ENCODE peak calls at places on chromosome 2, in eight cellular contexts. D is GM12865, I is GM20000, F is lower lobe of right lung, S is cardiac muscle cell, B is sigmoid colon, X is GM10248, W is uterus. Q is an unnamed sample.

GRCh38 chr2:75594599-75594998 is 33.9 kb upstream of the EVA1A start:
- DNase-seq in D (no peak), I (no peak), F (no peak), S (no peak), B (no peak), X (no peak), W (no peak), Q (no peak)

GRCh38 chr2:113877651-113878594 is 12.0 kb upstream of the ACTR3 start:
- DNase-seq in D (no peak), I (no peak), F (no peak), S (no peak), B (no peak), X (no peak), W (no peak), Q (no peak)

GRCh38 chr2:208065476-208065875 is 40.1 kb upstream of the PLEKHM3 start:
- DNase-seq in D (no peak), I (no peak), F (no peak), S (no peak), B (no peak), X (no peak), W (no peak), Q (no peak)

GRCh38 chr2:44778221-44778654 is 163.3 kb upstream of the SIX3 start:
- DNase-seq in D (no peak), I (no peak), F (no peak), S (peak; percentile 36), B (no peak), X (no peak), W (no peak), Q (no peak)

GRCh38 chr2:66866331-66867037 is 431.6 kb downstream of the MEIS1 start:
- DNase-seq in D (no peak), I (no peak), F (no peak), S (no peak), B (no peak), X (no peak), W (no peak), Q (no peak)

GRCh38 chr2:96947949-96948348 is 38.4 kb downstream of the FAM178B start:
- DNase-seq in D (no peak), I (no peak), F (peak; percentile 6), S (no peak), B (no peak), X (no peak), W (no peak), Q (no peak)

GRCh38 chr2:39521876-39522517 is 84.9 kb upstream of the MAP4K3 start:
- DNase-seq in D (no peak), I (no peak), F (no peak), S (no peak), B (no peak), X (no peak), W (no peak), Q (no peak)

GRCh38 chr2:239289545-239289944 is 111.3 kb downstream of the HDAC4 start:
- DNase-seq in D (no peak), I (no peak), F (peak; percentile 29), S (no peak), B (peak; percentile 61), X (no peak), W (no peak), Q (no peak)

GRCh38 chr2:238231251-238231793 is 8.5 kb downstream of the HES6 start:
- DNase-seq in D (peak; percentile 48), I (peak; percentile 86), F (peak; percentile 88), S (peak; percentile 72), B (peak; percentile 91), X (peak; percentile 85), W (peak; percentile 81), Q (peak; percentile 86)

GRCh38 chr2:1752751-1753150 is 8.4 kb upstream of the PXDN start:
- DNase-seq in D (no peak), I (no peak), F (no peak), S (no peak), B (no peak), X (no peak), W (no peak), Q (peak; percentile 70)

GRCh38 chr2:2769481-2770431 is 438.7 kb upstream of the MYT1L start:
- DNase-seq in D (no peak), I (no peak), F (no peak), S (peak; percentile 22), B (peak; percentile 86), X (no peak), W (no peak), Q (no peak)

DNA sequence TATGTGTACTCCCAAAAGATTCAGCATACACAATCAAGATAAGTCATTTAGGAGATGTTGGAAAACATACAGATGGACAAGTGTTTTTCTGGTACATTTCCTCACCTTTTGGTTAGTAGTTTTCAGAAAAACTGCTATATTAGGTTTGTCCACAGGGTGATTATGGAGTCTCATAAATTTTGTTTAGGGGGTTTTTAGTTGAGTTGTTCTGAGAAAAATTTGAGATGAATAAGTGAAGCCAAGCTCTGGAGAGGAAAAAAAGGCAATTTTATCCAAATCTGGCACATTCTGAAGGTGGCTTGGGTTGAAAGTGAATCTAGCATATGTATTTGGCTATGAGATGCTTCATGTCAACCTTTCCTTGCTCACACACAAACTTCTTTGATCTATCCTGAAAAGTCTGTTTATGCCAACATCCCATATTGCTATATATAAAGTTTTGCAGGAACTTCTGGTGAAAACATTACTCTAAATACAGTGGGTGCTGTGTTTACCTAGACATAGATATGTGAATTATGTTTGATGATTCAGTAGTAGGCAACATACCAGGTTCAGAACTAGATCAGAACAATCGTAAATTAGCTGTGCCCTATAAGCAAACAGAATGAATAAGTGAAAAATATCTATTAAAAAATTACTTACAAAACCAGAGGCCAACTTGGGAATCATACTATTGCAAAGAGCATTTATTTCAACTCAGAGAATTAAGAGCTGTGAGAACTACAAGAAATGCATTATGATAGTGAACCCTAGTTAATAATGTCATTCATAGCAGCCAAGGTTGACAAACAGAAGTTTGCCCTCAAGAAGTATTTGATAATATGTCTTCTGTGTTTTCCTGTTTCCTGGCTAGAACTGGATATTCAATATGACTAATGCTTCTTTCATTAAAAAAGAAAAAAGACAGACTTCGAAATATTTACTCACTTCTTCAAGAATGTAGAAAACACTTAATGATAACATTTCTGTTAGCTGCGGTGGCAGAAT is 552.0 kb downstream of the IRS1 start:
- DNase-seq in D (no peak), I (no peak), F (no peak), S (no peak), B (no peak), X (no peak), W (no peak), Q (no peak)
- TF ChIP-seq CTCF in D (no peak), I (no peak), F (no peak), S (no peak), B (no peak), X (no peak), W (no peak), Q (no peak)

GRCh38 chr2:10239561-10239967 is 63.1 kb upstream of the HPCAL1 start:
- DNase-seq in D (peak; percentile 11), I (no peak), F (peak; percentile 21), S (no peak), B (peak; percentile 42), X (no peak), W (peak; percentile 50), Q (no peak)
- TF ChIP-seq CTCF in D (peak; percentile 19), I (no peak), F (no peak), S (peak; percentile 45), B (no peak), X (no peak), W (no peak), Q (no peak)

DNA sequence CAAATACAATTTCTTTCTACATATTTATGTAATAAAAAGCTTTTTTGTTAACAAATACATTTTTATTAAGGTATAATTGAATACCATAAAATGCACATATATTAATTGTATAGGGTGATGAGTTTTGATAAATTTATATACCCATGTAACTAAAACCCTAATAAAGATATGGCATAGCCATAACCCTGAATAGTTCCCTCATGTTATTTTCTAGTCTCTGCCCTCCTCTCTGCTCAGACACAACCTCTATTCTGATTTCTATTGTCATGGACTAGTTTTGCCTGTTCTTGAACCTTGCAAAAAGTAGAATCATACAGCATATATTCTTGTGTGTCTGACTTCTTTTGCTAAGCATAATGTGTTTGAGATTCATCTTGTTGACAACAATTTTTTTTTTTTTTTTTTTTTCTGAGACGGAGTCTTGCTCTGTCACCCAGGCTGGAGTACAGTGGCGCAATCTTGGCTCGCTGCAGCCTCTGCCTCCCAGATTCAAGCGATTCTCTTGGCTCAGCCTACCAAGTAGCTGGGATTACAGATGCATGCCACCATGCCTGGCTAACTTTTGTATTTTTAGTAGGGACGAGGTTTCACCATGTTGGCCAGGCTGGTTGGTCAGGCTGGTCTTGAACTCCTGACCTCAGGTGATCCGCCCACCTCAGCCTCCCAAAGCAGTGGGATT is 38.6 kb upstream of the ZNF512 start:
- DNase-seq in D (no peak), I (no peak), F (no peak), S (no peak), B (no peak), X (no peak), W (no peak), Q (no peak)
- TF ChIP-seq CTCF in D (no peak), I (no peak), F (no peak), S (no peak), B (no peak), X (no peak), W (no peak), Q (no peak)

DNA sequence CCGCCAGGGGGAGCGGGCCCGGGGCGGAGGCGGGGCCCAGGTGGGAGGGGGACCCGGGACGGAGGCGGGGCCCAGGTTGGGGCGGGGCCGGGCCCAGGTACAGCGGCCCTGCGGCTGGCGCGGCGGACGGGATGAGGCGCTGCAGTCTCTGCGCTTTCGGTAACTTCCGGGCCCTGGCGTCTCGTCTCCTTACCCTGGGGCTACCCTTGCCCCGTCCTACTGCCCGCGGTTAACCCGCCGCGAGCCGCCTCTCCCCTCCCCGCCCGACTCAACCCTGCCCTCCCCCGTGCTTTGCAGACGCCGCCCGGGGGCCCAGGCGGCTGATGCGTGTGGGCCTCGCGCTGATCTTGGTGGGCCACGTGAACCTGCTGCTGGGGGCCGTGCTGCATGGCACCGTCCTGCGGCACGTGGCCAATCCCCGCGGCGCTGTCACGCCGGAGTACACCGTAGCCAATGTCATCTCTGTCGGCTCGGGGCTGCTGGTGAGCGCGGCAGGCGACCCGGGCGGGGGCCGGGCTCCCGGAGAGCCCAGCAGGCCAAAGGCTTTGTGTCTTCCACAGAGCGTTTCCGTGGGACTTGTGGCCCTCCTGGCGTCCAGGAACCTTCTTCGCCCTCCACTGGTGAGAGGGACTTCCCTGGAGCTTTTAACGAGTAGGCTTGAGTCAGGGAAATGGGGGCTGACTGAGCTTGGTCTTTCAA is at the start of gene KRTCAP3:
- DNase-seq in D (peak; percentile 28), I (peak; percentile 80), F (peak; percentile 79), S (peak; percentile 66), B (no peak), X (peak; percentile 82), W (no peak), Q (no peak)
- TF ChIP-seq CTCF in D (peak; percentile 7), I (no peak), F (peak; percentile 30), S (no peak), B (no peak), X (no peak), W (no peak), Q (no peak)

DNA sequence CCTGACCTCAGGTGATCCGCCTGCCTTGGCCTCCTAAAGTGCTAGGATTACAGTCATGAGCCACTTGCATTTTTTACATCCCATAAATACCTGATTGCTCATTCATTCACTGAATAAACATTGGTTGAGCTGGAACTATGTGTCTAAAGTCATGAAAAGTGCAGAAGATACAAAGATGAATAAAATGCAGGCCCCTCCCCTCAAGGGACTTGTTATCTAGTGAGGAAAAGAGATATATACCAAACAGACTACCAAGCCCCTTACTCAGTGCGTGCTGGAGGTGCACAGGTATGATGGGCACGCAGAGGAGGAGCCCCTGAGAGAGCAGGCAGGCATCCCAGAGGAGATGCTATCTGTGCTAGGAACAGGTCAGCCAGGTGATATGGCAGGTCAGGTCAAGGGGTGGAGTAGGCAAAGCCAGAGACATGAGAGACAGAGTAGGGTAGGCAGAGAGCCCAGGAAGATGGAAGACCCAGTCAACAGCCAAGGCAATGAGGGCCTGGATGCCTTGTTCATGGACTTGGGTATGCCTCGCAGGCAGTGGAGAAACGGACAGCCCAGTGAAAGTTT is 7.7 kb downstream of the FHL2 start:
- DNase-seq in D (no peak), I (no peak), F (no peak), S (no peak), B (no peak), X (no peak), W (no peak), Q (peak; percentile 35)
- TF ChIP-seq CTCF in D (no peak), I (no peak), F (no peak), S (no peak), B (no peak), X (no peak), W (no peak), Q (no peak)